ENCODE peak calls at places on chromosomes 5 and 9, in five cellular contexts. O is HEK293T, F is kidney glomerular epithelial cell, V is stomach, U is memory B cell. H is an unnamed sample.

GRCh38 chr9:87622936-87623335 is 103.0 kb upstream of the CTSL start:
- DNase-seq in O (no peak), F (no peak), V (no peak), U (no peak), H (no peak)

GRCh38 chr9:127960410-127961165 is 20.2 kb downstream of the EEIG1 start:
- DNase-seq in O (no peak), F (no peak), V (no peak), U (no peak), H (no peak)

GRCh38 chr5:72152506-72152905 is 45.2 kb downstream of the MAP1B start:
- DNase-seq in O (no peak), F (no peak), V (no peak), U (no peak), H (no peak)

GRCh38 chr9:34575775-34576592 is 13.5 kb downstream of the CNTFR start:
- DNase-seq in O (no peak), F (no peak), V (no peak), U (no peak), H (no peak)

GRCh38 chr9:130426883-130427282 is 17.9 kb upstream of the ASS1 start:
- DNase-seq in O (no peak), F (no peak), V (no peak), U (no peak), H (no peak)

GRCh38 chr9:34446468-34446891 is 11.9 kb downstream of the FAM219A start:
- DNase-seq in O (no peak), F (no peak), V (no peak), U (no peak), H (no peak)

GRCh38 chr5:160327829-160328228 is 15.5 kb upstream of the CCNJL start:
- DNase-seq in O (no peak), F (no peak), V (no peak), U (no peak), H (no peak)

GRCh38 chr5:40437452-40437861 is 242.3 kb upstream of the PTGER4 start:
- DNase-seq in O (no peak), F (peak; percentile 46), V (no peak), U (no peak), H (no peak)

GRCh38 chr9:106482733-106483132 is 380.2 kb upstream of the ZNF462 start:
- DNase-seq in O (no peak), F (peak; percentile 2), V (no peak), U (no peak), H (no peak)

GRCh38 chr5:9573796-9574195 is 27.9 kb upstream of the SEMA5A start:
- DNase-seq in O (no peak), F (no peak), V (no peak), U (no peak), H (no peak)

GRCh38 chr9:97889941-97890557 is 32.3 kb downstream of the TRMO start:
- DNase-seq in O (peak; percentile 72), F (no peak), V (peak; percentile 45), U (peak; percentile 19), H (peak; percentile 64)

GRCh38 chr5:54013556-54014157 is 296.7 kb downstream of the ARL15 start:
- DNase-seq in O (no peak), F (peak; percentile 31), V (no peak), U (no peak), H (no peak)

GRCh38 chr9:119758241-119758640 is 389.0 kb upstream of the BRINP1 start:
- DNase-seq in O (no peak), F (no peak), V (no peak), U (no peak), H (no peak)

GRCh38 chr9:81411961-81412360 is 277.4 kb downstream of the TLE1 start:
- DNase-seq in O (no peak), F (no peak), V (no peak), U (no peak), H (no peak)

GRCh38 chr9:137643921-137644320 is 25.1 kb downstream of the EHMT1 start:
- DNase-seq in O (no peak), F (no peak), V (no peak), U (no peak), H (no peak)

GRCh38 chr5:128876848-128877387 is 88.4 kb upstream of the SLC27A6 start:
- DNase-seq in O (no peak), F (no peak), V (no peak), U (no peak), H (no peak)

GRCh38 chr9:128159073-128159783 is 837 bp upstream of the BBLN start:
- DNase-seq in O (no peak), F (no peak), V (no peak), U (peak; percentile 19), H (peak; percentile 31)